ENCODE peak calls at places on chromosomes 11 and 22, in ten cellular contexts. U is tibial artery, C is OCI-LY7, I is dorsolateral prefrontal cortex, V is lower leg skin, J is foreskin fibroblast, P is GM12865, E is K562, W is heart left ventricle, L is cardiac fibroblast. O is an unnamed sample.

GRCh38 chr22:30290679-30291333 is 1.5 kb upstream of the CASTOR1 start:
- DNase-seq in U (peak), C (peak), I (peak), V (peak), J (peak), P (peak), E (no peak), W (peak), L (peak), O (peak)

GRCh38 chr22:22673628-22674027 is 29.2 kb downstream of the GGTLC2 start:
- DNase-seq in U (no peak), C (no peak), I (no peak), V (peak), J (no peak), P (no peak), E (no peak), W (no peak), L (no peak), O (no peak)

GRCh38 chr11:40183073-40184064 is 1276.1 kb downstream of the LRRC4C start:
- DNase-seq in U (no peak), C (no peak), I (no peak), V (no peak), J (no peak), P (peak), E (no peak), W (no peak), L (no peak), O (no peak)

GRCh38 chr11:95577716-95578460 is 211.7 kb downstream of the FAM76B start:
- DNase-seq in U (no peak), C (no peak), I (no peak), V (no peak), J (peak), P (peak), E (no peak), W (no peak), L (peak), O (peak)

GRCh38 chr11:2797181-2797711 is 88.3 kb downstream of the CDKN1C start:
- DNase-seq in U (peak), C (no peak), I (peak), V (peak), J (no peak), P (no peak), E (no peak), W (peak), L (no peak), O (no peak)

GRCh38 chr11:4891996-4892640 is 10.4 kb downstream of the OR51T1 start:
- DNase-seq in U (no peak), C (no peak), I (no peak), V (no peak), J (peak), P (no peak), E (peak), W (no peak), L (peak), O (peak)

GRCh38 chr11:17217395-17217794 is 9.6 kb upstream of the PIK3C2A start:
- DNase-seq in U (no peak), C (no peak), I (no peak), V (no peak), J (no peak), P (no peak), E (no peak), W (no peak), L (no peak), O (no peak)

GRCh38 chr22:35355744-35356420 is 25.0 kb upstream of the HMOX1 start:
- DNase-seq in U (no peak), C (no peak), I (no peak), V (no peak), J (no peak), P (no peak), E (no peak), W (no peak), L (peak), O (no peak)

GRCh38 chr11:84857746-84858145 is 769.4 kb downstream of the DLG2 start:
- DNase-seq in U (no peak), C (no peak), I (no peak), V (no peak), J (no peak), P (no peak), E (no peak), W (no peak), L (peak), O (peak)

GRCh38 chr11:2213890-2214526 is 42.4 kb upstream of the TH start:
- DNase-seq in U (no peak), C (no peak), I (peak), V (peak), J (no peak), P (no peak), E (peak), W (peak), L (no peak), O (no peak)

GRCh38 chr11:121068787-121069186 is 32.3 kb upstream of the TECTA start:
- DNase-seq in U (no peak), C (no peak), I (no peak), V (no peak), J (no peak), P (no peak), E (no peak), W (no peak), L (no peak), O (no peak)

GRCh38 chr22:38316340-38317236 is 645 bp downstream of the CSNK1E start:
- DNase-seq in U (peak), C (peak), I (peak), V (peak), J (no peak), P (peak), E (peak), W (peak), L (peak), O (peak)

GRCh38 chr22:45462034-45462655 is 40.5 kb upstream of the FBLN1 start:
- DNase-seq in U (no peak), C (peak), I (no peak), V (no peak), J (no peak), P (peak), E (no peak), W (no peak), L (no peak), O (no peak)

GRCh38 chr22:31945478-31945815 is 1.1 kb downstream of the YWHAH start:
- DNase-seq in U (no peak), C (peak), I (no peak), V (no peak), J (no peak), P (peak), E (no peak), W (no peak), L (no peak), O (no peak)

GRCh38 chr11:121134758-121135312 is 33.8 kb downstream of the TECTA start:
- DNase-seq in U (no peak), C (no peak), I (peak), V (no peak), J (no peak), P (no peak), E (no peak), W (no peak), L (no peak), O (no peak)

GRCh38 chr11:18012314-18012905 is 437 bp downstream of the SERGEF start:
- DNase-seq in U (peak), C (peak), I (peak), V (no peak), J (no peak), P (peak), E (peak), W (no peak), L (peak), O (peak)

GRCh38 chr11:2988361-2988762 is 3.8 kb downstream of the NAP1L4 start:
- DNase-seq in U (no peak), C (no peak), I (no peak), V (no peak), J (no peak), P (peak), E (no peak), W (no peak), L (no peak), O (no peak)

GRCh38 chr11:65362320-65362931 is 7.9 kb downstream of the TIGD3 start:
- DNase-seq in U (no peak), C (no peak), I (no peak), V (no peak), J (no peak), P (peak), E (peak), W (no peak), L (no peak), O (no peak)

GRCh38 chr11:35145249-35145648 is 6.3 kb downstream of the CD44 start:
- DNase-seq in U (no peak), C (no peak), I (no peak), V (no peak), J (peak), P (peak), E (peak), W (no peak), L (peak), O (no peak)

GRCh38 chr11:57308426-57309060 is 16.2 kb downstream of the TNKS1BP1 start:
- DNase-seq in U (no peak), C (no peak), I (no peak), V (peak), J (no peak), P (no peak), E (no peak), W (no peak), L (no peak), O (no peak)

GRCh38 chr11:62665630-62666258 is 632 bp downstream of the CSKMT start:
- DNase-seq in U (peak), C (peak), I (no peak), V (no peak), J (peak), P (peak), E (peak), W (no peak), L (peak), O (peak)

GRCh38 chr11:12085371-12086251 is 24.8 kb upstream of the MICAL2 start:
- DNase-seq in U (no peak), C (no peak), I (no peak), V (peak), J (peak), P (no peak), E (no peak), W (no peak), L (peak), O (no peak)

GRCh38 chr11:131908316-131908715 is 537.9 kb downstream of the NTM start:
- DNase-seq in U (no peak), C (no peak), I (no peak), V (no peak), J (no peak), P (no peak), E (no peak), W (no peak), L (peak), O (peak)

GRCh38 chr22:23613193-23613973 is 18.7 kb downstream of the DRICH1 start:
- DNase-seq in U (no peak), C (no peak), I (no peak), V (peak), J (no peak), P (no peak), E (no peak), W (no peak), L (no peak), O (peak)

GRCh38 chr11:112292188-112292587 is 31.5 kb upstream of the PLET1 start:
- DNase-seq in U (no peak), C (no peak), I (no peak), V (no peak), J (no peak), P (no peak), E (no peak), W (no peak), L (no peak), O (no peak)

GRCh38 chr11:72005347-72006260 is 6.9 kb downstream of the IL18BP start:
- DNase-seq in U (no peak), C (no peak), I (no peak), V (no peak), J (no peak), P (no peak), E (no peak), W (no peak), L (no peak), O (no peak)

GRCh38 chr22:43883012-43883661 is 8.7 kb downstream of the PNPLA5 start:
- DNase-seq in U (no peak), C (peak), I (no peak), V (no peak), J (peak), P (peak), E (peak), W (no peak), L (peak), O (peak)

GRCh38 chr11:8266246-8267241 is 2.9 kb upstream of the LMO1 start:
- DNase-seq in U (no peak), C (no peak), I (peak), V (peak), J (no peak), P (no peak), E (no peak), W (no peak), L (no peak), O (no peak)

GRCh38 chr22:22031571-22031970 is 49.0 kb upstream of the TOP3B start:
- DNase-seq in U (no peak), C (no peak), I (no peak), V (no peak), J (no peak), P (no peak), E (no peak), W (no peak), L (no peak), O (no peak)

GRCh38 chr11:96943970-96944369 is 554.2 kb downstream of the JRKL start:
- DNase-seq in U (no peak), C (no peak), I (no peak), V (no peak), J (no peak), P (no peak), E (no peak), W (no peak), L (no peak), O (no peak)

GRCh38 chr11:29312817-29313216 is 704.0 kb downstream of the KCNA4 start:
- DNase-seq in U (no peak), C (no peak), I (no peak), V (no peak), J (peak), P (no peak), E (no peak), W (no peak), L (peak), O (peak)

GRCh38 chr11:44913502-44913901 is 37.2 kb downstream of the TP53I11 start:
- DNase-seq in U (no peak), C (no peak), I (no peak), V (no peak), J (no peak), P (no peak), E (no peak), W (no peak), L (no peak), O (no peak)

GRCh38 chr11:44912270-44912987 is 38.3 kb downstream of the TP53I11 start:
- DNase-seq in U (no peak), C (no peak), I (no peak), V (no peak), J (no peak), P (no peak), E (no peak), W (no peak), L (no peak), O (no peak)

GRCh38 chr11:44909557-44909956 is 41.1 kb downstream of the TP53I11 start:
- DNase-seq in U (no peak), C (no peak), I (no peak), V (no peak), J (no peak), P (no peak), E (no peak), W (no peak), L (no peak), O (no peak)

GRCh38 chr11:44910591-44910990 is 40.1 kb downstream of the TP53I11 start:
- DNase-seq in U (no peak), C (no peak), I (no peak), V (no peak), J (no peak), P (no peak), E (no peak), W (no peak), L (no peak), O (no peak)

GRCh38 chr11:44911031-44911814 is 39.5 kb downstream of the TP53I11 start:
- DNase-seq in U (peak), C (peak), I (peak), V (peak), J (peak), P (peak), E (peak), W (peak), L (peak), O (peak)
- H3K4me3 ChIP-seq in U (no peak), C (no peak), I (no peak), V (no peak), J (no peak), P (no peak), E (no peak), W (peak), L (no peak), O (no peak)

DNA sequence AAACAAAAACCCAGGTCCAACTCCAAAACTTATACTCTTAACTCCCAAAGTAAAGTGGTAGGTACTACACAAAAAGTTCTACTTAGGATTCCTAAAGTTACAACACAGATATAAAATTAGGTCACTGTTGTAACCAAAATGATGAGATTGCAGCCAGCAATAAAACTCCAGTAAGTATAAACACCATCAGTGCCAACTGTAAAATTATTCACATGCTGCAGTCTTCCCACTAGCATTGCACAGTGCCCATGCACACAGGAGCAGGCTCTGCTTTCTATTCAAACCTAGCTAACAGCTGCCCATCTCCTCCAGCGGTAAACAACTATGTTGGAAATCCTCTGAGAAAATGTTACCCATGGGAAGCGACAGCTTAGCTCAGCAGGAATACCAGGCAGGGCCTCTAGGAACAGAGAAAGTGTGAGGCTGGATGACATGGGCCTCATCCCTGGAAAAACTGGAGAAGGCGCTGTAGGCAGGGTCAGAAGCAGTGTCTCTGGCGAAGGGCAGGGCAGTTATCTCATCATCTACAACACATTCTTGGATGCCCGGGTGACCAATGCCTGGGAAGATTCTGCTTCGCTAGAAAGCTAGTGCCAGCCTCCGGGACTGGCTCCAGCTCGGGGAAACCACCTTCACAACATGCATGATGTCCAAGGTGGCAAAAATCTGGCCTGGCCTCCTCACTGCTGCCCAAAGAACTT is 9.1 kb downstream of the CPT1A start:
- DNase-seq in U (no peak), C (no peak), I (no peak), V (no peak), J (no peak), P (no peak), E (no peak), W (no peak), L (no peak), O (no peak)
- TF ChIP-seq CTCF in U (no peak), C (no peak), I (no peak), V (no peak), J (no peak), P (no peak), E (no peak), W (no peak), L (no peak), O (no peak)

GRCh38 chr11:94445641-94446040 is 44.4 kb upstream of the GPR83 start:
- DNase-seq in U (no peak), C (no peak), I (no peak), V (no peak), J (no peak), P (no peak), E (no peak), W (no peak), L (no peak), O (no peak)

GRCh38 chr11:94449029-94449428 is 44.6 kb downstream of the MRE11 start:
- DNase-seq in U (no peak), C (no peak), I (no peak), V (no peak), J (no peak), P (no peak), E (no peak), W (no peak), L (no peak), O (peak)

GRCh38 chr11:94449437-94449836 is 44.2 kb downstream of the MRE11 start:
- DNase-seq in U (no peak), C (no peak), I (no peak), V (no peak), J (peak), P (no peak), E (no peak), W (no peak), L (peak), O (peak)

GRCh38 chr11:94452988-94453387 is 40.7 kb downstream of the MRE11 start:
- DNase-seq in U (no peak), C (no peak), I (no peak), V (no peak), J (no peak), P (no peak), E (no peak), W (no peak), L (no peak), O (no peak)

GRCh38 chr11:94450061-94450460 is 43.6 kb downstream of the MRE11 start:
- DNase-seq in U (no peak), C (no peak), I (no peak), V (no peak), J (peak), P (no peak), E (no peak), W (no peak), L (peak), O (peak)
- H3K4me3 ChIP-seq in U (no peak), C (no peak), I (no peak), V (no peak), J (no peak), P (no peak), E (no peak), W (no peak), L (no peak), O (no peak)

GRCh38 chr22:28920757-28921584 is 37.6 kb downstream of the ZNRF3 start:
- DNase-seq in U (no peak), C (peak), I (no peak), V (peak), J (no peak), P (peak), E (no peak), W (no peak), L (no peak), O (no peak)
- TF ChIP-seq CTCF in U (no peak), C (no peak), I (no peak), V (no peak), J (no peak), P (no peak), E (no peak), W (no peak), L (no peak), O (no peak)

DNA sequence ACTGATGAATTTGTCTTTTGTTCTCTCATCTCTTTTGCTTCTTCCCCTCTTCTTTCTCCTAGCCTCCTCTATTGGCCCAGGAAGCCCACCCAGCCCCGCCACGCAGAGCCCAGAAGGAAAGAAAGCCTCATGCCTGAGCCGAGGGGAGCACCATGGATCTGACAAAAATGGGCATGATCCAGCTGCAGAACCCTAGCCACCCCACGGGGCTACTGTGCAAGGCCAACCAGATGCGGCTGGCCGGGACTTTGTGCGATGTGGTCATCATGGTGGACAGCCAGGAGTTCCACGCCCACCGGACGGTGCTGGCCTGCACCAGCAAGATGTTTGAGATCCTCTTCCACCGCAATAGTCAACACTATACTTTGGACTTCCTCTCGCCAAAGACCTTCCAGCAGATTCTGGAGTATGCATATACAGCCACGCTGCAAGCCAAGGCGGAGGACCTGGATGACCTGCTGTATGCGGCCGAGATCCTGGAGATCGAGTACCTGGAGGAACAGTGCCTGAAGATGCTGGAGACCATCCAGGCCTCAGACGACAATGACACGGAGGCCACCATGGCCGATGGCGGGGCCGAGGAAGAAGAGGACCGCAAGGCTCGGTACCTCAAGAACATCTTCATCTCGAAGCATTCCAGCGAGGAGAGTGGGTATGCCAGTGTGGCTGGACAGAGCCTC is 3.8 kb downstream of the ZBTB16 start:
- DNase-seq in U (no peak), C (no peak), I (no peak), V (peak), J (no peak), P (no peak), E (no peak), W (no peak), L (no peak), O (no peak)
- H3K4me3 ChIP-seq in U (peak), C (no peak), I (peak), V (no peak), J (no peak), P (no peak), E (no peak), W (no peak), L (no peak), O (no peak)